ENCODE peak calls at places on chromosomes 12 and 14, in seven cellular contexts. G is sigmoid colon, O is astrocyte of the spinal cord, H is neural crest cell, F is fibroblast of the aortic adventitia, V is keratinocyte, S is A549. J is an unnamed sample.

GRCh38 chr14:50399251-50400032 is 2.8 kb upstream of the CDKL1 start:
- DNase-seq in G (peak), O (peak), H (no peak), F (peak), V (no peak), S (peak), J (no peak)

GRCh38 chr12:15627995-15628945 is 160.9 kb downstream of the EPS8 start:
- DNase-seq in G (no peak), O (peak), H (no peak), F (peak), V (no peak), S (no peak), J (no peak)

GRCh38 chr12:4011597-4011996 is 138.4 kb upstream of the PARP11 start:
- DNase-seq in G (no peak), O (no peak), H (no peak), F (no peak), V (peak), S (no peak), J (no peak)

GRCh38 chr12:460301-461230 is 827 bp downstream of the B4GALNT3 start:
- DNase-seq in G (no peak), O (no peak), H (peak), F (no peak), V (no peak), S (no peak), J (no peak)

GRCh38 chr12:98741229-98741614 is 96.1 kb downstream of the APAF1 start:
- DNase-seq in G (no peak), O (no peak), H (no peak), F (no peak), V (no peak), S (no peak), J (no peak)

GRCh38 chr14:54465654-54466053 is 23.1 kb downstream of the GMFB start:
- DNase-seq in G (no peak), O (no peak), H (no peak), F (no peak), V (no peak), S (no peak), J (no peak)

GRCh38 chr12:116297224-116297834 is 19.8 kb upstream of the MED13L start:
- DNase-seq in G (no peak), O (no peak), H (no peak), F (no peak), V (no peak), S (no peak), J (no peak)

GRCh38 chr12:6052206-6052939 is 72.1 kb downstream of the VWF start:
- DNase-seq in G (no peak), O (no peak), H (no peak), F (no peak), V (no peak), S (no peak), J (no peak)

GRCh38 chr12:132285991-132286681 is 43.3 kb downstream of the GALNT9 start:
- DNase-seq in G (peak), O (peak), H (no peak), F (peak), V (no peak), S (no peak), J (no peak)

GRCh38 chr12:112121780-112122565 is 3.4 kb upstream of the TRAFD1 start:
- DNase-seq in G (peak), O (peak), H (no peak), F (peak), V (peak), S (peak), J (no peak)

GRCh38 chr12:79344855-79345840 is 345.6 kb downstream of the PAWR start:
- DNase-seq in G (no peak), O (peak), H (peak), F (peak), V (peak), S (peak), J (peak)

GRCh38 chr12:107570721-107571120 is 114.9 kb upstream of the PWP1 start:
- DNase-seq in G (no peak), O (peak), H (no peak), F (peak), V (no peak), S (no peak), J (no peak)

GRCh38 chr12:34401659-34402227 is 379.4 kb downstream of the ALG10 start:
- DNase-seq in G (peak), O (no peak), H (no peak), F (no peak), V (no peak), S (no peak), J (peak)

GRCh38 chr12:15701721-15702156 is 87.4 kb downstream of the EPS8 start:
- DNase-seq in G (no peak), O (peak), H (no peak), F (peak), V (no peak), S (no peak), J (no peak)

GRCh38 chr14:104676694-104677505 is 12.5 kb upstream of the INF2 start:
- DNase-seq in G (peak), O (no peak), H (peak), F (no peak), V (no peak), S (no peak), J (no peak)

GRCh38 chr12:26100966-26101744 is 23.7 kb downstream of the BHLHE41 start:
- DNase-seq in G (no peak), O (no peak), H (no peak), F (no peak), V (no peak), S (no peak), J (no peak)

GRCh38 chr12:26833692-26834168 is 736 bp upstream of the ITPR2 start:
- DNase-seq in G (peak), O (peak), H (peak), F (peak), V (no peak), S (no peak), J (peak)

GRCh38 chr12:28097221-28097620 is 93.0 kb upstream of the CCDC91 start:
- DNase-seq in G (no peak), O (no peak), H (no peak), F (peak), V (no peak), S (no peak), J (no peak)

GRCh38 chr12:12070674-12071661 is at the start of gene BCL2L14:
- DNase-seq in G (no peak), O (no peak), H (no peak), F (no peak), V (no peak), S (no peak), J (no peak)
- TF ChIP-seq CTCF in G (no peak), O (no peak), H (no peak), F (peak), V (no peak), S (no peak), J (no peak)

DNA sequence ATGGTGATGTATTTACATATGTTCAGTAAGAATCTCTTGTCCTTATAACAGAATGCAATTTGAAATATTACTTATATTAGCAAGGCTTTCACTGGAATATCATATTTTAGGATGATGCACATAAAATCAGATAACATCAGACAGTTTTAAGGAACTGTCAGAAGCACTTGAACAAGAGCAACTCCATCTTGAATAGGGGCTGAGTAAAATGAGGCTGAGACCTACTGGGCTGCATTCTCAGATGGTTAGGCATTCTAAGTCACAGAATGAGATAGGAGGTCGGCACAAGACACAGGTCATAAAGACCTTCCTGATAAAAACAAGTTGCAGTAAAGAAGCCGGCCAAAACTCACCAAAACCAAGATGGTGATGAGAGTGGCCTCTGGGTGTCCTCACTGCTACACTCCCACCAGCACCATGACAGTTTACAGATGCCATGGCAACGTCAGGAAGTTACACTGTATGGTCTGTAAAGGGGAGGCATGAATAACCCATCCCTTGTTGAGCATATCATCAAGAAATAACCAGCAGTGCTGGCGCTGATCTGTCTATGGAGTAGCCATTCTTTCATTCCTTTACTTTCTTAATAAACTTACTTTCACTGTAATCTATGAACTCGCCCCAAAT is 27.6 kb upstream of the ETV6 start:
- DNase-seq in G (no peak), O (no peak), H (no peak), F (no peak), V (no peak), S (no peak), J (no peak)
- TF ChIP-seq CTCF in G (no peak), O (peak), H (no peak), F (no peak), V (no peak), S (no peak), J (no peak)

GRCh38 chr12:94198872-94199271 is 50.5 kb downstream of the PLXNC1 start:
- DNase-seq in G (no peak), O (no peak), H (no peak), F (no peak), V (no peak), S (no peak), J (no peak)
- TF ChIP-seq CTCF in G (no peak), O (no peak), H (no peak), F (no peak), V (no peak), S (no peak), J (no peak)

GRCh38 chr14:72292689-72293024 is 360.4 kb downstream of the RGS6 start:
- DNase-seq in G (no peak), O (no peak), H (no peak), F (no peak), V (no peak), S (no peak), J (no peak)
- TF ChIP-seq CTCF in G (no peak), O (no peak), H (peak), F (no peak), V (no peak), S (no peak), J (no peak)

DNA sequence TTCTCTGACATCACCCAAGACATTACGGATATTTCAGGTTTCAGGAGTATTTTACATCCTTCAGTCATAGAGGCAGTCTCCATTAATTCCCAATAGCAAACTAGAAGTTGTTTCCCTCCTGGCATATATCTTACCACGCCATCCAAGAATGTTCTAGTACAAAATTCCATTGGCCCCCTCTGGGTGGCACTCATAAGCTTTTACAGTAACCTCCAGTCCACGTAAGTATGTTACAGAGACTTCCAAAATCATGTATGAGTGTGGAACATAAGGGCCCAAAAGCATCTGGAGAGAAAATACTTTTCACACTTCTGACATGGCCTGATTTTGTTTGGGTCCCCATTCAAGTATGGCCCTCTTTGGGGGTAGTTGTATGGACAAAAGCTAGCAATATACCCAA is 58.1 kb upstream of the DHRS4 start:
- DNase-seq in G (no peak), O (no peak), H (no peak), F (peak), V (no peak), S (no peak), J (no peak)
- TF ChIP-seq CTCF in G (no peak), O (no peak), H (no peak), F (peak), V (no peak), S (peak), J (no peak)

GRCh38 chr14:76514599-76514998 is 138.7 kb downstream of the ESRRB start:
- DNase-seq in G (no peak), O (no peak), H (no peak), F (peak), V (peak), S (peak), J (no peak)
- TF ChIP-seq CTCF in G (no peak), O (no peak), H (peak), F (no peak), V (peak), S (peak), J (no peak)

GRCh38 chr14:39368261-39368959 is 63.8 kb downstream of the FBXO33 start:
- DNase-seq in G (peak), O (peak), H (peak), F (peak), V (no peak), S (peak), J (peak)
- TF ChIP-seq CTCF in G (peak), O (peak), H (peak), F (peak), V (peak), S (peak), J (peak)